ENCODE peak calls at places on chromosomes 11 and 22, in eight cellular contexts. A, C, X, Y, M, Z, L and P are unnamed samples. For H3K9me3, the result is how much of the 10 kb centered on the place peaks cover.

GRCh38 chr22:49971232-49972162 is 10.9 kb downstream of the PIM3 start:
- DNase-seq in A (peak), X (no peak), L (peak), M (peak), Z (no peak), C (no peak), Y (peak), P (peak)

GRCh38 chr11:2464451-2465165 is 19.8 kb downstream of the KCNQ1 start:
- DNase-seq in L (no peak), Z (no peak), A (no peak), Y (peak), M (peak), X (no peak), C (no peak), P (no peak)

GRCh38 chr11:74321487-74322188 is 10.2 kb upstream of the P4HA3 start:
- DNase-seq in C (no peak), X (no peak), M (no peak), L (no peak), Z (peak), Y (no peak), A (no peak), P (no peak)

GRCh38 chr22:23709107-23709506 is 18.3 kb downstream of the RGL4 start:
- DNase-seq in L (no peak), X (no peak), Y (no peak), M (no peak), A (no peak), C (no peak), Z (no peak), P (no peak)

GRCh38 chr22:26585104-26585790 is 4.7 kb downstream of the TPST2 start:
- DNase-seq in X (no peak), L (no peak), M (peak), C (no peak), Z (peak), A (no peak), Y (no peak), P (peak)

GRCh38 chr11:83609181-83609580 is 323.0 kb upstream of the CCDC90B start:
- DNase-seq in Z (no peak), Y (no peak), X (no peak), A (no peak), L (no peak), C (no peak), M (no peak), P (no peak)

GRCh38 chr11:65551572-65552398 is 6.4 kb downstream of the LTBP3 start:
- DNase-seq in A (peak), Z (peak), Y (peak), C (no peak), L (peak), M (peak), X (no peak), P (peak)

GRCh38 chr22:23241562-23242472 is 61.5 kb downstream of the BCR start:
- DNase-seq in L (no peak), Y (no peak), A (no peak), X (no peak), Z (no peak), C (no peak), M (no peak), P (no peak)

GRCh38 chr11:130181295-130182272 is 22.0 kb downstream of the ST14 start:
- DNase-seq in Z (no peak), L (peak), Y (peak), C (peak), A (no peak), X (no peak), M (no peak), P (peak)

GRCh38 chr22:44583076-44583760 is 85.2 kb upstream of the RTL6 start:
- DNase-seq in L (no peak), X (no peak), Z (no peak), A (peak), Y (no peak), C (no peak), M (peak), P (peak)

GRCh38 chr11:6557761-6558674 is 45.4 kb downstream of the RRP8 start:
- DNase-seq in M (no peak), L (no peak), X (no peak), C (no peak), Z (no peak), Y (no peak), A (no peak), P (no peak)

GRCh38 chr11:7423946-7424345 is 61.4 kb upstream of the OLFML1 start:
- DNase-seq in L (no peak), X (no peak), Y (no peak), C (no peak), Z (no peak), M (no peak), A (no peak), P (no peak)

GRCh38 chr11:92627615-92628201 is 341.7 kb upstream of the MTNR1B start:
- DNase-seq in C (no peak), Z (no peak), M (no peak), L (no peak), Y (no peak), A (no peak), X (no peak), P (no peak)

GRCh38 chr11:36454991-36455611 is 55.0 kb downstream of the TRAF6 start:
- DNase-seq in Z (no peak), A (no peak), Y (no peak), X (no peak), C (no peak), M (no peak), L (no peak), P (no peak)

GRCh38 chr11:76661306-76661751 is 9.2 kb downstream of the LRRC32 start:
- DNase-seq in C (no peak), X (no peak), Z (no peak), L (peak), M (peak), A (peak), Y (no peak), P (no peak)

GRCh38 chr11:67400251-67400941 is 1.3 kb downstream of the PPP1CA start:
- DNase-seq in M (no peak), A (no peak), X (no peak), Y (no peak), C (no peak), L (peak), Z (no peak), P (no peak)

GRCh38 chr11:127866109-127866508 is 721.2 kb downstream of the ETS1 start:
- DNase-seq in Y (no peak), Z (no peak), A (no peak), L (no peak), C (no peak), X (no peak), M (no peak), P (no peak)

GRCh38 chr22:23415490-23415851 is 164.6 kb downstream of the IGLL1 start:
- DNase-seq in X (no peak), A (no peak), M (no peak), Z (no peak), C (no peak), Y (no peak), L (no peak), P (no peak)

GRCh38 chr22:23074451-23074850 is 4.1 kb downstream of the GNAZ start:
- DNase-seq in A (peak), M (peak), L (no peak), C (no peak), Z (no peak), Y (no peak), X (no peak), P (no peak)

GRCh38 chr22:42078469-42079318 is 806 bp upstream of the SMDT1 start:
- DNase-seq in L (no peak), M (no peak), X (no peak), C (no peak), Y (no peak), A (no peak), Z (peak), P (no peak)

GRCh38 chr22:39530136-39530535 is 2.4 kb downstream of the RPS19BP1 start:
- DNase-seq in A (no peak), Z (no peak), M (no peak), X (no peak), L (no peak), C (no peak), Y (no peak), P (no peak)

GRCh38 chr22:23106906-23107367 is 34.9 kb downstream of the RSPH14 start:
- DNase-seq in X (no peak), M (no peak), Z (no peak), Y (no peak), L (no peak), C (no peak), A (no peak), P (no peak)

GRCh38 chr11:48014917-48015316 is 34.6 kb downstream of the PTPRJ start:
- DNase-seq in X (no peak), A (peak), Z (no peak), L (no peak), M (no peak), Y (no peak), C (no peak), P (no peak)

GRCh38 chr11:120928506-120929062 is 95.3 kb upstream of the TBCEL start:
- DNase-seq in Z (no peak), M (no peak), L (no peak), C (no peak), X (no peak), A (no peak), Y (no peak), P (no peak)
- TF ChIP-seq CTCF in Z (no peak), M (no peak), L (no peak), C (peak), X (no peak), A (no peak), Y (no peak), P (no peak)

DNA sequence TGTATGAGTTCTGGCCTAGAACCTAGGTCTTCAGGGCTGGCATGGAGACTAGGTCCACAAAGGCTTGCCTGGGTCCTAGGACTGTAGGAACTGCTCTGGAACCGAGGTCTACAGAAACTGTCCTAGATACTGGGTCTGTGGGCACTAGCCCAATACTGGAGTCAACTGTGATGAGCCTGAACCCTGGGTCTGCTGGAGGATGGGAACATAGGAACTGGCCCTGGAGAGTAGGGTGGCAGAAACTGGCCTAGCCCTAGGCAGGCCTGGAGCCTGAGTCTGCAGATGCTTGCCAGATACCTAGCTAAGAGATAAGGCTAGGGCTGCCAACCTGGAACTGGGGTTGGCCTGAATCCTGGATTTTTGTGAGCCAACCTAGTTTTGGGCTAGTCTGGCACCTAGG is 19.2 kb upstream of the GLYATL2 start:
- DNase-seq in M (no peak), X (no peak), Z (no peak), C (no peak), Y (no peak), A (no peak), L (no peak), P (no peak)
- H3K9me3 ChIP-seq in M (under half), X (under half), Z (under half), C (under half), Y (under half), A (under half), L (under half), P (under half)

DNA sequence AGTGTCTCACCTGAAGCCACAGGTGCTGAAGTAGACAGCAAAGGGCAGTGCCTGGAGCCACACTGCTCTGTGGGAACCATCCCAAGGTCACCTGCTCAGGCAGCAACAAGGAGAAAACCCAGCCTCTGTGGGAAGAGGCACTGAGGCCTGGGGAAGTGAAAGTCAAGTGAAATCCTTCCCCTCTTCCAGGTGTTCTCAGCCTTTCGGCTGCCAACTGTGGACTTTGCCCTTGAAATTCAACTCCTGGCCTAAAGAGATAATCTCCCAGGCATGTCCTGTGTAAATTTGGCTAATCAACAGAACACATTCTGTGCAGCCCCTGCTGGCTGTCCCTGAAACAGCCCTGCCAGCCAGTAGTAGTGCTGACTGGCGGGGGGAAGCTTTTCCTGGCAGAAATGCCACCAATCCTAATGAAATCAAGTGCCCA is 112.1 kb downstream of the RPL27A start:
- DNase-seq in L (peak), X (no peak), M (no peak), Y (no peak), C (no peak), A (peak), Z (no peak), P (peak)
- TF ChIP-seq CTCF in L (peak), X (no peak), M (peak), Y (peak), C (peak), A (peak), Z (no peak), P (peak)

DNA sequence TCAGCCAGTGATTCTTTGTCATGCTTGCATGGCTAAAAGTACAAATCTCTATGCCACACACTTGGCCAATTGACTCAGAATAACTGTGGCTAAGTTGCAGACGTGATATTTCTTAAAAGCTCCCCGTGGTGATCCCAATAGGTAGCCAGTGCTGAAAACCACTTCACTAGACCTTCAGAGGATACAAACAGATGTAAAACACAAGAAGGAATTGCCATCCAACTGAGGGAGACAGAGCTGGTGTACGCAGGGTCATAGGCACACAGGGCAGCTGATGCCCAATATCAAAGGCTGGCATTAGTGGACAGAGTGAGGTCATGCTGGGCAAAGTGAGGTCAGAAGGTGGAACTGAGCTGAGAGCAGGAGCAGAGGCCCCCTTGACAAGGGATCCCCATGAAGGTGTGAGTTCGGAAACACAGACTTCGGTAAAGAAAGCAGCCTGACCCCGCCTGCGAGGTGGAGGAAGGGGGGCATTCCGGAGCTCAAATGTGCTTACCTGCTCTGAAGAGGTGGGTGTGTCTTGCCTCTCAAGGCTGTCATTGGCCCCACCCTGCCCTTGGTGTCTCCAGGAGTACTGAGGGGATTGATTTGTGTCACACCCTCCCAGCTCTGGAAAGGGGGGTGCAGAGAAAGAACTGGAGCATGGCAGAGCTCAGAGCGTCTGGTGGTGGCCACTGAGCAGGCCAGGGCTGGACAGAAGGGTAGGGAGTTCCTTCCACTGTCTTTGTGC is 344.9 kb upstream of the B3GAT1 start:
- DNase-seq in C (no peak), Y (no peak), A (no peak), Z (no peak), L (no peak), M (no peak), X (no peak), P (no peak)
- H3K9me3 ChIP-seq in C (half or more), Y (under half), A (under half), Z (under half), L (under half), M (under half), X (under half), P (under half)

GRCh38 chr11:70460111-70460510 is 61.8 kb downstream of the CTTN start:
- DNase-seq in X (no peak), Z (no peak), A (no peak), Y (no peak), C (no peak), M (no peak), L (no peak), P (no peak)

GRCh38 chr11:70460959-70461358 is 62.6 kb downstream of the CTTN start:
- DNase-seq in C (no peak), Y (no peak), M (peak), Z (no peak), A (no peak), X (no peak), L (no peak), P (no peak)

GRCh38 chr11:70455354-70455753 is 57.0 kb downstream of the CTTN start:
- DNase-seq in Z (no peak), X (no peak), C (no peak), L (no peak), Y (no peak), A (no peak), M (no peak), P (no peak)

GRCh38 chr11:70454197-70454767 is 56.0 kb downstream of the CTTN start:
- DNase-seq in L (no peak), X (no peak), A (no peak), M (peak), Y (no peak), C (no peak), Z (no peak), P (no peak)

DNA sequence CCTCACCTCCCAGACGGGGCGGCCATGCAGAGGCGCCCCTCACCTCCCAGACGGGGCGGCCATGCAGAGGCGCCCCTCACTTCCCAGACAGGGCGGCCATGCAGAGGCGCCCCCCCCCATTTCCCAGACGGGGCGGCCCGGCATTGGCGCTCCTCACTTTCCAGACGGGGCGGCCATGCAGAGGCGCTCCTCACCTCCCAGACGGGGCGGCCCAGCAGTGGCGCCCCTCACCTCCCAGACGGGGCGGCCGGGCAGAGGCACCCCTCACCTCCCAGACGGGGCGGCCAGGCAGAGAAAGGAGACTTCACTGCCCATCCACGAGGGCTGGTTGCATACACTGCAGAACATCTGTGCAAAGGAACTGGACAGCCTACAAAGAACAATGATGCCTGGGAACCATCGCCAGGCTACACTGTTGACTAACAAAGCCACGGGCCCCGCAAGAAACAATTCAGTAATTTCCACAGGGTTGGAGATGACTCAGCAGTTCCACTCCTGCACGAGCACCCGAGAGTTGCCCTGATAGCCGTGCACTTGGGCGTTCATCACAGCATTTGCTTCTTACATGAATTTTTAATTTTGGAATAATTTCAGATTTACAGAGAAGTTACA is 58.7 kb downstream of the CTTN start:
- DNase-seq in X (no peak), Z (peak), M (peak), A (no peak), Y (no peak), C (no peak), L (no peak), P (no peak)
- TF ChIP-seq CTCF in X (no peak), Z (no peak), M (no peak), A (no peak), Y (no peak), C (no peak), L (no peak), P (no peak)

DNA sequence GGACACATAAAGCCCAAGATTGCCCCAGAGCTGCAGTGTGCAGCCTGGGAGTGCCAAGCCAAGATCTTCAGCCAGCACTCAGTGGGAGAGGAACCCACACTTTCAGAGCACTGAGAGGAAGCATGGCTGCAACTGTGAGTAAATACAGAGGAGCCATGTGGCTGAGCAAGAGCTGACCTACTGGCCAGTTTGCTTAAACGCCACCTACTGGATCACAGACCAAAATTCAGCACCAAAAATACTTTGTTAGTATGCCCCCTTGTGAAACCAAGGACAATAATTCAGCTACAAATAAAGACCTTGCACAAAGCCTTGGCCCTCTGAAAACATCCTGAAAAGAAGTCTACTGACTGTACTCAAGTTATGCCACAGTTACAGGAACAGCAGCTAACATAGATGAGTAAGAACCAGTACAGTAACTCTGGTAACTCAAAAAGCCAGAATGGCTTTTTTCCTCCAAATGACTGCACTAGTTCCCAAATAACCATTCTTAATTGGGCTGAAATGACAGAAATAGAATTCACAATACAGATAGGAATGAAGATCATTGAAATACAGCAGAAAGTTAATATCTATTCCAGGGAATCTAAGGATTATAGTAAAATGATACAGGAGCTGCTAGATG is 10.1 kb upstream of the OR4A15 start:
- DNase-seq in Z (no peak), L (no peak), X (no peak), A (no peak), C (no peak), Y (no peak), M (no peak), P (no peak)
- H3K9me3 ChIP-seq in Z (under half), L (under half), X (under half), A (under half), C (under half), Y (under half), M (under half), P (under half)

GRCh38 chr22:24901448-24901847 is 45.0 kb downstream of the LHFPL7 start:
- DNase-seq in C (no peak), A (no peak), M (no peak), Z (no peak), Y (no peak), X (no peak), L (no peak), P (no peak)
- TF ChIP-seq CTCF in C (no peak), A (no peak), M (no peak), Z (no peak), Y (no peak), X (no peak), L (no peak), P (no peak)